ENCODE peak calls at places on chromosomes 13 and 19, in six cellular contexts. T is sigmoid colon, P is IMR-90, Z is heart left ventricle, S is transverse colon, A is breast epithelium. K is an unnamed sample.

GRCh38 chr19:16156904-16157303 is 13.4 kb downstream of the HSH2D start:
- DNase-seq in T (no peak), S (no peak), P (no peak), Z (no peak), A (no peak), K (no peak)

GRCh38 chr19:12450817-12451216 is 10.0 kb upstream of the ZNF443 start:
- DNase-seq in Z (no peak), P (no peak), T (no peak), S (no peak), A (no peak), K (no peak)

GRCh38 chr13:109704771-109705628 is 81.4 kb downstream of the IRS2 start:
- DNase-seq in P (no peak), T (peak), Z (peak), S (peak), A (no peak), K (no peak)

GRCh38 chr13:51849145-51850101 is 4.4 kb upstream of the TMEM272 start:
- DNase-seq in S (no peak), Z (no peak), A (no peak), T (no peak), P (peak), K (peak)

GRCh38 chr13:114032121-114032799 is 58.4 kb upstream of the C13orf46 start:
- DNase-seq in P (peak), Z (no peak), T (no peak), A (no peak), S (no peak), K (no peak)

GRCh38 chr13:109708014-109708617 is 78.3 kb downstream of the IRS2 start:
- DNase-seq in A (no peak), P (no peak), T (no peak), Z (no peak), S (no peak), K (no peak)

GRCh38 chr19:11007376-11007775 is 46.5 kb downstream of the SMARCA4 start:
- DNase-seq in P (no peak), S (no peak), Z (no peak), T (no peak), A (no peak), K (no peak)

GRCh38 chr13:43085545-43085944 is 62.2 kb downstream of the DNAJC15 start:
- DNase-seq in A (no peak), P (peak), T (no peak), S (no peak), Z (no peak), K (no peak)

GRCh38 chr19:13156968-13157882 is 7.0 kb downstream of the IER2 start:
- DNase-seq in T (no peak), Z (no peak), S (peak), A (no peak), P (no peak), K (no peak)

GRCh38 chr19:37007587-37008220 is 70.5 kb upstream of the ZNF420 start:
- DNase-seq in Z (peak), S (peak), P (no peak), A (peak), T (peak), K (no peak)

GRCh38 chr13:42816538-42816937 is 35.2 kb downstream of the FAM216B start:
- DNase-seq in T (no peak), Z (no peak), P (no peak), S (no peak), A (no peak), K (no peak)

GRCh38 chr19:55459950-55460657 is 1.3 kb downstream of the ISOC2 start:
- DNase-seq in A (no peak), T (no peak), S (no peak), Z (no peak), P (peak), K (no peak)

GRCh38 chr13:97021241-97021640 is 27.0 kb upstream of the OXGR1 start:
- DNase-seq in Z (no peak), S (no peak), P (no peak), T (no peak), A (no peak), K (no peak)

GRCh38 chr19:30132312-30133075 is 190.5 kb downstream of the URI1 start:
- DNase-seq in P (no peak), Z (no peak), T (no peak), S (no peak), A (no peak), K (no peak)

GRCh38 chr13:29897102-29897501 is 46.7 kb upstream of the UBL3 start:
- DNase-seq in S (no peak), P (no peak), T (no peak), Z (no peak), A (no peak), K (no peak)

GRCh38 chr19:6753178-6754031 is 13.8 kb downstream of the SH2D3A start:
- DNase-seq in S (peak), A (no peak), P (peak), T (peak), Z (peak), K (peak)

GRCh38 chr13:101618440-101619187 is 166.1 kb downstream of the ITGBL1 start:
- DNase-seq in S (no peak), Z (no peak), A (no peak), T (no peak), P (no peak), K (no peak)

GRCh38 chr19:6739884-6740588 is 556 bp downstream of the TRIP10 start:
- DNase-seq in P (no peak), T (no peak), Z (peak), A (no peak), S (peak), K (no peak)

GRCh38 chr19:49213791-49214190 is 56.2 kb downstream of the TRPM4 start:
- DNase-seq in A (no peak), P (no peak), Z (no peak), T (no peak), S (no peak), K (no peak)

GRCh38 chr19:45492627-45493470 is 4.0 kb downstream of the RTN2 start:
- DNase-seq in T (peak), S (peak), Z (peak), P (peak), A (peak), K (no peak)

GRCh38 chr13:110318920-110319319 is 11.8 kb downstream of the COL4A2 start:
- DNase-seq in A (peak), P (no peak), S (no peak), T (no peak), Z (no peak), K (no peak)

GRCh38 chr13:113064534-113065405 is 40.8 kb upstream of the F7 start:
- DNase-seq in S (no peak), Z (peak), A (no peak), T (no peak), P (peak), K (no peak)

GRCh38 chr13:42064259-42064658 is 15.8 kb downstream of the DGKH start:
- DNase-seq in T (no peak), Z (no peak), S (no peak), A (no peak), P (peak), K (no peak)

GRCh38 chr19:6274756-6275155 is 5.0 kb downstream of the MLLT1 start:
- DNase-seq in S (no peak), A (no peak), Z (no peak), T (no peak), P (no peak), K (no peak)

GRCh38 chr19:4288091-4288777 is 9.2 kb downstream of the SHD start:
- DNase-seq in Z (no peak), T (no peak), S (no peak), P (no peak), A (no peak), K (no peak)

GRCh38 chr19:12126707-12127106 is 13.4 kb downstream of the ZNF20 start:
- DNase-seq in Z (no peak), P (peak), T (no peak), S (no peak), A (no peak), K (no peak)

GRCh38 chr13:35514166-35514565 is 37.7 kb upstream of the MAB21L1 start:
- DNase-seq in Z (no peak), A (no peak), S (no peak), P (no peak), T (no peak), K (no peak)

GRCh38 chr19:3319643-3320353 is 46.6 kb upstream of the NFIC start:
- DNase-seq in Z (peak), P (no peak), A (no peak), S (no peak), T (no peak), K (no peak)

GRCh38 chr13:85013006-85013405 is 786.2 kb downstream of the SLITRK6 start:
- DNase-seq in S (no peak), P (no peak), A (no peak), T (no peak), Z (no peak), K (no peak)

GRCh38 chr19:53782698-53783097 is 41.4 kb downstream of the NLRP12 start:
- DNase-seq in P (no peak), T (no peak), A (no peak), Z (no peak), S (no peak), K (no peak)

GRCh38 chr19:48368942-48369341 is 4.8 kb downstream of the SYNGR4 start:
- DNase-seq in S (peak), P (no peak), A (no peak), T (no peak), Z (no peak), K (no peak)

GRCh38 chr13:26011996-26012688 is 39.7 kb downstream of the SHISA2 start:
- DNase-seq in Z (peak), S (no peak), A (no peak), P (no peak), T (no peak), K (no peak)

GRCh38 chr13:33106656-33107402 is 90.6 kb downstream of the KL start:
- DNase-seq in T (no peak), P (peak), A (no peak), S (no peak), Z (no peak), K (no peak)

GRCh38 chr13:87172166-87172825 is 498.9 kb upstream of the SLITRK5 start:
- DNase-seq in A (no peak), Z (no peak), P (no peak), S (no peak), T (no peak), K (no peak)

GRCh38 chr19:31002852-31003251 is 346.4 kb downstream of the TSHZ3 start:
- DNase-seq in S (no peak), P (no peak), T (no peak), Z (no peak), A (no peak), K (no peak)

GRCh38 chr19:47093841-47094240 is 19.7 kb downstream of the ZC3H4 start:
- DNase-seq in P (no peak), A (no peak), Z (peak), S (no peak), T (no peak), K (no peak)
- TF ChIP-seq POLR2A in P (no peak), A (no peak), Z (no peak), S (no peak), T (no peak), K (no peak)

DNA sequence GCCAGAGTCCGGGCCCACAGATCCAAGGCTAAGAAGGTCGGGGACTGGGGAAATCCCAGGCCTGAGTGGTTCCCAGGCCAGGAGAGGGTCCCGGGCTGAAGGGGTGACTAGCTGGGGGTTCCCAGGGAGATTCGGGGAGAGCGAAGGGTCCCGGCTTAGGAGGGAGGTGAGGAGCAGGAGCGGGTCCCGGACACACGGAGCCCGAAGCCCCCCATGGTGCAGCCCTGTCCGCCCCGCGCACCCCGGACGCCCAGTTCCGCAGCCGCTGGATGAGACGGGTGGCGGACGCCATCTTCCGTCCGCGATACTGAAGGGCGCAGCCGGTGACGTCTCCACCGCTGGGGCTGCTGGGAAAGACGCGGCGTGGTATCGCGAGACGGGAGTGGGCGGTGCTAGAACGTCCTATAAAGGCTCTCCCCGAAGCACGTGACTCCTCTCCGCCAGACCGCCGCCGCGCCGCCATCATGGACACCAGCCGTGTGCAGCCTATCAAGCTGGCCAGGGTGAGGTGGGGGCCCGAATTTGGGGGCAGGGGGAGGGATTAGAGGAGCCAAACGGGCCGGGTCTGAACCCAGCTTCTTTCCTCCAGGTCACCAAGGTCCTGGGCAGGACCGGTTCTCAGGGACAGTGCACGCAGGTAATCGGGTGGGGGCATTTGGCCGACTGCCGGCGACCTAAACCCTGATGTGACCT is at the start of the genes NDUFA7 and RPS28:
- DNase-seq in P (peak), A (peak), Z (peak), S (peak), T (peak), K (peak)
- TF ChIP-seq POLR2A in P (peak), A (peak), Z (peak), S (peak), T (peak), K (peak)

GRCh38 chr19:47258434-47258833 is 2.1 kb downstream of the CCDC9 start:
- DNase-seq in P (no peak), T (no peak), A (no peak), S (no peak), Z (no peak), K (no peak)

GRCh38 chr19:47258895-47259555 is 2.7 kb downstream of the CCDC9 start:
- DNase-seq in P (no peak), T (no peak), S (no peak), Z (no peak), A (no peak), K (no peak)

GRCh38 chr19:47257411-47258169 is 1.3 kb downstream of the CCDC9 start:
- DNase-seq in A (no peak), P (no peak), Z (no peak), T (peak), S (no peak), K (no peak)

GRCh38 chr19:47255947-47256687 is at the start of gene CCDC9:
- DNase-seq in A (peak), P (peak), T (peak), S (peak), Z (peak), K (peak)

GRCh38 chr19:47256688-47257410 is 524 bp downstream of the CCDC9 start:
- DNase-seq in S (peak), A (peak), Z (peak), P (peak), T (peak), K (peak)
- TF ChIP-seq POLR2A in S (no peak), A (no peak), Z (no peak), P (no peak), T (no peak), K (no peak)

GRCh38 chr19:46787331-46788100 is 878 bp downstream of the SLC1A5 start:
- DNase-seq in S (peak), T (peak), A (peak), P (peak), Z (peak), K (no peak)

GRCh38 chr19:46785054-46785979 is 3.1 kb downstream of the SLC1A5 start:
- DNase-seq in P (peak), Z (no peak), T (no peak), S (no peak), A (no peak), K (no peak)

GRCh38 chr19:46787040-46787330 is 1.4 kb downstream of the SLC1A5 start:
- DNase-seq in T (no peak), P (no peak), Z (no peak), A (no peak), S (no peak), K (no peak)

GRCh38 chr19:46785980-46786235 is 2.5 kb downstream of the SLC1A5 start:
- DNase-seq in S (no peak), T (no peak), P (no peak), A (no peak), Z (no peak), K (no peak)

DNA sequence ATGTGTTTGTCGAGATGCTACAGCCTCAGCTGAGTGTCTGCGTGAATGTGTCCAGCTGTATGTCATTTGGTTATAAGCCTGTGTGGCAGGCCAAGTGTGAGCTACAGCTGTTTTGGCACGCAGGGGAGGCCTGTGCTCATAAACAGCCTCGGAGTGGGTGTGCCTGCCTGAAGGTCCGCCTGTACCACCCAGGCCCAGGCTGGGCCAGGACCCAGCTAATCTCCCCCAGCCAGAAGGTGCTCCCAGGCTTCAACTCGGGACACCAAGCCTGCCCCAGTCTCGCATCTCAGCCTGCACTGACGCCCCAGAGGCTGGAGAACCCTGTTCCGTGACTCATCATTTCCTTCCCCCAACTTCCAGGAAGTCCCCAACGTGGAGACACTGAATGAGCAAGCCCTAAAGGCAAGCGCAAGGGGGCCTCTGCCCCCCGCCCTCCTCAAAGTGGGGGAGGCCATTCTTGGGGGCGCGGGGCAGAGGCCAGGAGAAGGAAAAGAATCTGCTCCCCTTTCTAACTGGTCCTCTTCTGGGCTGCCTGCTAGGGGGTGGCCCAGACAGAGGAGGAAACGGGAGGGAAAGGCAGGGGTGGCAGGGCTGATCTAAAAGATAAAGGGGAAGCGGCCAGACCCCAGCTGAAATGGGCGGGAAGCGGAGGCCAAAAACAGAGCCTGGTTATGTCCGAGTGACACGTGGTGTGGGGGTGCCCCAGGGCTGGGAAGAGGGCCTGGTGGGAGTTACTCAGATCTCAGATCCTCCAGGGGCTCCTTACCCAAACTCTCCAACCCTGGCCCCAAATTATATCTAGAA is 2.0 kb downstream of the SLC1A5 start:
- DNase-seq in P (peak), A (peak), Z (peak), T (peak), S (peak), K (peak)
- TF ChIP-seq POLR2A in P (no peak), A (peak), Z (no peak), T (peak), S (peak), K (no peak)

GRCh38 chr19:8311461-8312260 is 3.5 kb upstream of the CD320 start:
- DNase-seq in Z (peak), A (no peak), T (peak), P (no peak), S (peak), K (no peak)

GRCh38 chr19:8319807-8320520 is 1.2 kb downstream of the NDUFA7 start:
- DNase-seq in Z (no peak), P (no peak), T (no peak), S (no peak), A (no peak), K (no peak)

GRCh38 chr19:8320564-8321066 is 560 bp downstream of the NDUFA7 start:
- DNase-seq in P (no peak), T (no peak), S (no peak), Z (no peak), A (no peak), K (no peak)

GRCh38 chr19:8321760-8322637 is 703 bp downstream of the RPS28 start:
- DNase-seq in A (no peak), P (no peak), Z (no peak), S (no peak), T (no peak), K (no peak)

DNA sequence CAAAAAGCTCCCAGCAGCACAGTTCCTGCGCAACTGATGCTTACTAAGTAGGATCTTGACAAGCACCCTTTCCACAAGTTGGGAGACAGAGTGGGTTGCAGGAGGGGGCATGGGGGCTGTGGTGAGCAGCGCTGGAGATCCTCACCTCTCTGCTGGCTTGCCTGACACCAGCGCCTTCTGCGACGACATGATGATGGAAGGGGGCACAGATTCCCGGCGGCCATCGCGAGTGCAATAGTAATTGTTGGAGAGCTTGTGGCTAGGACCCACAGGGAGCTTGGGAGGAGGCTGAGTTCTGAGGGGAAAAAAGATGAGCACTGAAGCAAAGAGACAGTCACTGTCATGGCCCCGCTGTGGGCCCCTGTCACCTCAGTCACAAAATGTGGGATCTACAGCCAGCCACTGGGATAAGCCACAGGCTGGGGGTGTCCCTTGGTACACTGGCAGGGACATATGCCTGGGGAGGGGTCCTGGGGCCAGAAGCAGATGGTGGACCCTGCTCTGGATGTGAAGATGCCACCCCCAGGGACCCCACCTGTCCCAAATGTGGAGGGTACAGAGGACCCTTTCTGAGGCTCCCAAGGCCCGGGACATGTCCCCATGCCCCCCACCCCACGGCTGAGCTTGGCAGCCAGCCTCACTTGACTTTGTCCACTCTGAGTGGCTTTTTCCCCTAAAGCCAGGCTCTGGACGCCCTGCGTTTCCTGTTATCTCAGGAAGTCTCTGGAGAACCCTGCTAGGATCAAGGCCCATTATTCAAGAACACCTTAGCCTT is 4.6 kb downstream of the NDUFA7 start:
- DNase-seq in S (no peak), Z (peak), T (no peak), P (no peak), A (no peak), K (no peak)
- TF ChIP-seq POLR2A in S (no peak), Z (no peak), T (no peak), P (no peak), A (no peak), K (no peak)

K was measured in GM12891.